ENCODE peak calls at places on chromosomes 4 and X, in nine cellular contexts. O is NB4; S is cerebellar cortex; H is cardiac muscle cell; R is activated naive CD4-positive, alpha-beta T cell treated with anti-CD3 and anti-CD28 coated beads for 36 hours; M is activated T-cell treated with anti-CD3 and anti-CD28 coated beads, Interleukin-2, amount 50 U/mL, for 4 hours; E is lower lobe of right lung; Y is stomach; C is B cell. K is an unnamed sample.

GRCh38 chr4:38001927-38002326 is 41.7 kb downstream of the PTTG2 start:
- DNase-seq in S (no peak), E (no peak), H (no peak), C (no peak), R (no peak), O (no peak), M (no peak), Y (no peak), K (no peak)

GRCh38 chr4:9996319-9997110 is 24.8 kb downstream of the SLC2A9 start:
- DNase-seq in Y (peak), E (no peak), C (no peak), M (no peak), R (no peak), O (no peak), H (no peak), S (no peak), K (no peak)

GRCh38 chr4:90727938-90728337 is 600.7 kb downstream of the CCSER1 start:
- DNase-seq in H (no peak), O (no peak), S (no peak), M (no peak), Y (no peak), E (no peak), C (no peak), R (no peak), K (no peak)

GRCh38 chrX:19875051-19875432 is 12.4 kb downstream of the SH3KBP1 start:
- DNase-seq in H (no peak), M (no peak), E (peak), R (peak), S (no peak), Y (no peak), C (peak), O (peak), K (no peak)

GRCh38 chr4:119939066-119939995 is 127.3 kb downstream of the MAD2L1 start:
- DNase-seq in O (no peak), Y (no peak), M (no peak), E (no peak), C (no peak), S (no peak), H (no peak), R (no peak), K (no peak)

GRCh38 chrX:37578045-37578444 is 6.6 kb downstream of the LANCL3 start:
- DNase-seq in O (no peak), H (no peak), R (no peak), M (no peak), C (no peak), S (no peak), Y (no peak), E (no peak), K (no peak)

GRCh38 chrX:123184199-123184857 is at the start of gene GRIA3:
- DNase-seq in H (no peak), Y (no peak), M (no peak), S (no peak), O (no peak), C (no peak), E (no peak), R (no peak), K (peak)

GRCh38 chrX:9231491-9231890 is 197.6 kb upstream of the FAM9B start:
- DNase-seq in C (no peak), H (no peak), Y (no peak), R (no peak), M (no peak), O (no peak), E (no peak), S (no peak), K (no peak)

GRCh38 chr4:5114911-5115310 is 63.6 kb downstream of the STK32B start:
- DNase-seq in M (no peak), C (no peak), S (no peak), R (no peak), E (no peak), H (no peak), O (no peak), Y (no peak), K (no peak)

GRCh38 chr4:6561173-6561516 is 13.8 kb upstream of the MAN2B2 start:
- DNase-seq in H (peak), R (no peak), M (no peak), S (no peak), Y (no peak), E (no peak), O (peak), C (no peak), K (no peak)

GRCh38 chr4:102517753-102518152 is 16.6 kb downstream of the NFKB1 start:
- DNase-seq in E (no peak), O (no peak), S (no peak), Y (no peak), C (no peak), H (no peak), M (no peak), R (no peak), K (no peak)

GRCh38 chr4:86857341-86858052 is 8.3 kb upstream of the SLC10A6 start:
- DNase-seq in O (no peak), Y (no peak), S (no peak), H (no peak), C (no peak), M (no peak), E (no peak), R (no peak), K (no peak)

GRCh38 chrX:41389311-41389888 is 55.4 kb downstream of the DDX3X start:
- DNase-seq in Y (peak), O (no peak), S (no peak), H (no peak), E (no peak), C (no peak), R (no peak), M (no peak), K (no peak)

GRCh38 chrX:37476571-37477188 is 94.8 kb upstream of the LANCL3 start:
- DNase-seq in R (no peak), O (no peak), M (no peak), E (no peak), S (no peak), H (no peak), Y (no peak), C (no peak), K (no peak)

GRCh38 chr4:73691759-73692158 is 48.6 kb upstream of the CXCL8 start:
- DNase-seq in E (no peak), O (no peak), M (no peak), Y (no peak), C (no peak), R (no peak), S (no peak), H (no peak), K (no peak)

GRCh38 chrX:102892103-102892502 is 45.0 kb upstream of the RAB40AL start:
- DNase-seq in Y (no peak), M (no peak), S (no peak), C (no peak), H (no peak), O (no peak), R (no peak), E (no peak), K (no peak)

GRCh38 chr4:120007171-120007894 is 59.3 kb downstream of the MAD2L1 start:
- DNase-seq in E (no peak), O (no peak), R (no peak), S (no peak), Y (no peak), C (no peak), M (no peak), H (peak), K (no peak)

GRCh38 chr4:141563721-141564120 is 72.7 kb upstream of the IL15 start:
- DNase-seq in Y (no peak), C (no peak), M (no peak), R (no peak), E (no peak), S (no peak), H (no peak), O (no peak), K (no peak)

GRCh38 chr4:1187182-1187581 is 14.8 kb upstream of the SPON2 start:
- DNase-seq in C (peak), Y (peak), E (no peak), S (no peak), H (no peak), M (peak), R (peak), O (peak), K (peak)

K was measured in GM06990.